ENCODE peak calls at places on chromosomes 1 and 21, in seven cellular contexts. One of them, this sample, is unnamed.

GRCh38 chr1:236850077-236850476 is 55.0 kb downstream of the MTR start:
- DNase-seq in uterus: no peak
- DNase-seq in effector memory CD4-positive, alpha-beta T cell: no peak
- DNase-seq in hepatocyte: no peak
- DNase-seq in iPS DF 6.9: no peak
- DNase-seq in WERI-Rb-1: no peak
- DNase-seq in tibial nerve: no peak
- DNase-seq in this sample: no peak

GRCh38 chr1:238281418-238281817 is 390.7 kb upstream of the ZP4 start:
- DNase-seq in uterus: no peak
- DNase-seq in effector memory CD4-positive, alpha-beta T cell: no peak
- DNase-seq in hepatocyte: no peak
- DNase-seq in iPS DF 6.9: no peak
- DNase-seq in WERI-Rb-1: no peak
- DNase-seq in tibial nerve: no peak
- DNase-seq in this sample: no peak

GRCh38 chr1:89322402-89322801 is 41.5 kb upstream of the GBP6 start:
- DNase-seq in uterus: no peak
- DNase-seq in effector memory CD4-positive, alpha-beta T cell: no peak
- DNase-seq in hepatocyte: no peak
- DNase-seq in iPS DF 6.9: no peak
- DNase-seq in WERI-Rb-1: no peak
- DNase-seq in tibial nerve: no peak
- DNase-seq in this sample: no peak

GRCh38 chr1:93471911-93472310 is 24.0 kb downstream of the FNBP1L start:
- DNase-seq in uterus: no peak
- DNase-seq in effector memory CD4-positive, alpha-beta T cell: no peak
- DNase-seq in hepatocyte: no peak
- DNase-seq in iPS DF 6.9: no peak
- DNase-seq in WERI-Rb-1: no peak
- DNase-seq in tibial nerve: no peak
- DNase-seq in this sample: no peak

GRCh38 chr1:6757719-6758435 is 27.4 kb upstream of the CAMTA1 start:
- DNase-seq in uterus: no peak
- DNase-seq in effector memory CD4-positive, alpha-beta T cell: no peak
- DNase-seq in hepatocyte: no peak
- DNase-seq in iPS DF 6.9: no peak
- DNase-seq in WERI-Rb-1: no peak
- DNase-seq in tibial nerve: no peak
- DNase-seq in this sample: no peak

GRCh38 chr1:228836954-228837481 is 101.7 kb downstream of the RHOU start:
- DNase-seq in uterus: no peak
- DNase-seq in effector memory CD4-positive, alpha-beta T cell: no peak
- DNase-seq in hepatocyte: peak
- DNase-seq in iPS DF 6.9: no peak
- DNase-seq in WERI-Rb-1: no peak
- DNase-seq in tibial nerve: no peak
- DNase-seq in this sample: no peak

GRCh38 chr1:210758761-210759160 is 375.2 kb downstream of the KCNH1 start:
- DNase-seq in uterus: no peak
- DNase-seq in effector memory CD4-positive, alpha-beta T cell: no peak
- DNase-seq in hepatocyte: no peak
- DNase-seq in iPS DF 6.9: no peak
- DNase-seq in WERI-Rb-1: no peak
- DNase-seq in tibial nerve: no peak
- DNase-seq in this sample: no peak

GRCh38 chr1:200530551-200531261 is 89.8 kb downstream of the KIF14 start:
- DNase-seq in uterus: no peak
- DNase-seq in effector memory CD4-positive, alpha-beta T cell: no peak
- DNase-seq in hepatocyte: no peak
- DNase-seq in iPS DF 6.9: no peak
- DNase-seq in WERI-Rb-1: no peak
- DNase-seq in tibial nerve: no peak
- DNase-seq in this sample: no peak

GRCh38 chr1:110234691-110235090 is 24.6 kb downstream of the KCNC4 start:
- DNase-seq in uterus: no peak
- DNase-seq in effector memory CD4-positive, alpha-beta T cell: no peak
- DNase-seq in hepatocyte: no peak
- DNase-seq in iPS DF 6.9: no peak
- DNase-seq in WERI-Rb-1: no peak
- DNase-seq in tibial nerve: no peak
- DNase-seq in this sample: no peak

GRCh38 chr1:225561675-225562074 is 91.2 kb downstream of the ENAH start:
- DNase-seq in uterus: no peak
- DNase-seq in effector memory CD4-positive, alpha-beta T cell: no peak
- DNase-seq in hepatocyte: no peak
- DNase-seq in iPS DF 6.9: no peak
- DNase-seq in WERI-Rb-1: no peak
- DNase-seq in tibial nerve: no peak
- DNase-seq in this sample: no peak

GRCh38 chr1:197776348-197777082 is 1.2 kb upstream of the DENND1B start:
- DNase-seq in uterus: no peak
- DNase-seq in effector memory CD4-positive, alpha-beta T cell: no peak
- DNase-seq in hepatocyte: no peak
- DNase-seq in iPS DF 6.9: no peak
- DNase-seq in WERI-Rb-1: no peak
- DNase-seq in tibial nerve: no peak
- DNase-seq in this sample: no peak

GRCh38 chr1:228943436-228943835 is 208.2 kb downstream of the RHOU start:
- DNase-seq in uterus: no peak
- DNase-seq in effector memory CD4-positive, alpha-beta T cell: no peak
- DNase-seq in hepatocyte: no peak
- DNase-seq in iPS DF 6.9: no peak
- DNase-seq in WERI-Rb-1: no peak
- DNase-seq in tibial nerve: no peak
- DNase-seq in this sample: no peak

DNA sequence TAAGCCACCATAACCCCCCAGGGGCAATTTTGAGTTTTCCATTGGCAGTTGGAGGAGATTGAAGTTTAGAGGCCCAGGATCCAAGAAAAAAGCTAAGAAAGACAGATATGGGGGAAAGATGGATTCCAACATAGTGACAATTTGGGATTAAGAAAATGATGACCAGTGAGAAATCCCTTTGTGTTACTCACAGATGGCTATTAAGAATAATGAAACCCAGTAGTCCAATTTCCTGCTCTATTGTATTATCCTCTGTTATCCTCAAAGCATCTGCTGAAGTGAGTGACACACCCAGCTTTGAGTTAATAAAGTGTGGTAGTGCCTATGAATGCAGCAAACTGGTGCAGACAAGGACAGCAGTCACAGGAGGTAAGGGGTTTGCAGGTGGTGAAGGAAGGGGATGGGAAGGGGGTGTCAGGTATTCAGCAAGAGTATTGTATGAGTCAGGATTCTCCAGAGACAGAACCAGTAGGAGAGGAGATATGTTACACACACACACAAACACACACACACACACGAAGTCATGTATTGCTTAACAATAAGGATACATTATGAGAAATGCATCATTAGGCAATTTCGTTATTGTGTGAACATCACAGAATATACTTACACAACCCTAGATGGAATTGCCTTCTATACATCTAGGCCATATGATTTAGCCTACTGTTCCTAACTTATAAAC is 112.4 kb upstream of the VANGL1 start:
- DNase-seq in uterus: no peak
- DNase-seq in effector memory CD4-positive, alpha-beta T cell: no peak
- DNase-seq in hepatocyte: no peak
- DNase-seq in iPS DF 6.9: no peak
- DNase-seq in WERI-Rb-1: no peak
- DNase-seq in tibial nerve: no peak
- DNase-seq in this sample: no peak
- H3K27ac ChIP-seq in uterus: no peak
- H3K27ac ChIP-seq in effector memory CD4-positive, alpha-beta T cell: no peak
- H3K27ac ChIP-seq in hepatocyte: no peak
- H3K27ac ChIP-seq in iPS DF 6.9: no peak
- H3K27ac ChIP-seq in WERI-Rb-1: no peak
- H3K27ac ChIP-seq in tibial nerve: no peak
- H3K27ac ChIP-seq in this sample: no peak

GRCh38 chr21:37414292-37415253 is 48.0 kb downstream of the DYRK1A start:
- DNase-seq in uterus: no peak
- DNase-seq in effector memory CD4-positive, alpha-beta T cell: no peak
- DNase-seq in hepatocyte: no peak
- DNase-seq in iPS DF 6.9: no peak
- DNase-seq in WERI-Rb-1: no peak
- DNase-seq in tibial nerve: no peak
- DNase-seq in this sample: no peak

GRCh38 chr21:37415938-37416337 is 49.4 kb downstream of the DYRK1A start:
- DNase-seq in uterus: no peak
- DNase-seq in effector memory CD4-positive, alpha-beta T cell: no peak
- DNase-seq in hepatocyte: no peak
- DNase-seq in iPS DF 6.9: no peak
- DNase-seq in WERI-Rb-1: no peak
- DNase-seq in tibial nerve: no peak
- DNase-seq in this sample: no peak

GRCh38 chr21:37410639-37411038 is 44.1 kb downstream of the DYRK1A start:
- DNase-seq in uterus: no peak
- DNase-seq in effector memory CD4-positive, alpha-beta T cell: no peak
- DNase-seq in hepatocyte: no peak
- DNase-seq in iPS DF 6.9: no peak
- DNase-seq in WERI-Rb-1: no peak
- DNase-seq in tibial nerve: no peak
- DNase-seq in this sample: no peak

GRCh38 chr21:37412603-37413360 is 46.2 kb downstream of the DYRK1A start:
- DNase-seq in uterus: no peak
- DNase-seq in effector memory CD4-positive, alpha-beta T cell: no peak
- DNase-seq in hepatocyte: no peak
- DNase-seq in iPS DF 6.9: no peak
- DNase-seq in WERI-Rb-1: no peak
- DNase-seq in tibial nerve: no peak
- DNase-seq in this sample: no peak

DNA sequence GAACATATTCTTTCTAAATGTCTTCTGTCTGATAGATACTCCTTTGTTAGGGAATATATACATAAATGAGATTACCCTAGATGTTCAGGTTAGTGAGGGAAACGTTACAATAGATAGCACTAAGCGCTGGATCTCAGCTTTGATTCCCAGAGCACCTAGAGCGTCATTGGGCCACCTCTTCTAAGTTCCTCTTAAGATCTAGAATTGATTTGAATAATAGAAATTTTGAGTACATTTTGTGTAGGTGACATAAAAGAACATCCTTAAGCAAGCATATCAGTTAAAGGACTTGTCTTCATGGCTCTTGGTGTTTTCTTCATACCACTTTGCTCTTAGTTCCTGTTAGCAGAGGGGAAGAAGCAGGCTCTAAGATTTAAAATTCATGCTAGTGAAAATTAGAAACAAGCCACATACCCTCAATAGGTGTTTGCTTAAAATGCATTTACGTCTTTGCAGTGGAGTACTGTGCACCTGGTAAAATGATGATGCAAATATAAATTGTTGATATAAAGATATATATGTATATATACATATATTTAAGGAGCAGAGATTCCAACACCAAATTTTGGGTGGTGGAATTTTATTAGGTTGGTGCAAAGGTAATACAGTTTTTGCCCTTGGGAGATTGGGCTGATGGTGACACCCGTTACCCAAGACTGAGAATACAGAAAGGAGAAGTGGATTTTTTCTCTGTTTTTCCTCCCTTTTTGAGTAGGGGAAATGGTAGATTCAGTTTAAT is 47.1 kb downstream of the DYRK1A start:
- DNase-seq in uterus: no peak
- DNase-seq in effector memory CD4-positive, alpha-beta T cell: no peak
- DNase-seq in hepatocyte: no peak
- DNase-seq in iPS DF 6.9: no peak
- DNase-seq in WERI-Rb-1: no peak
- DNase-seq in tibial nerve: no peak
- DNase-seq in this sample: no peak
- H3K27ac ChIP-seq in uterus: peak
- H3K27ac ChIP-seq in effector memory CD4-positive, alpha-beta T cell: no peak
- H3K27ac ChIP-seq in hepatocyte: peak
- H3K27ac ChIP-seq in iPS DF 6.9: no peak
- H3K27ac ChIP-seq in WERI-Rb-1: no peak
- H3K27ac ChIP-seq in tibial nerve: no peak
- H3K27ac ChIP-seq in this sample: no peak

GRCh38 chr1:209586341-209586740 is 2.8 kb downstream of the CAMK1G start:
- DNase-seq in uterus: no peak
- DNase-seq in effector memory CD4-positive, alpha-beta T cell: no peak
- DNase-seq in hepatocyte: no peak
- DNase-seq in iPS DF 6.9: no peak
- DNase-seq in WERI-Rb-1: no peak
- DNase-seq in tibial nerve: no peak
- DNase-seq in this sample: no peak

GRCh38 chr1:209587778-209588177 is 4.3 kb downstream of the CAMK1G start:
- DNase-seq in uterus: no peak
- DNase-seq in effector memory CD4-positive, alpha-beta T cell: no peak
- DNase-seq in hepatocyte: peak
- DNase-seq in iPS DF 6.9: no peak
- DNase-seq in WERI-Rb-1: no peak
- DNase-seq in tibial nerve: no peak
- DNase-seq in this sample: no peak

GRCh38 chr1:209584186-209584776 is 767 bp downstream of the CAMK1G start:
- DNase-seq in uterus: no peak
- DNase-seq in effector memory CD4-positive, alpha-beta T cell: no peak
- DNase-seq in hepatocyte: no peak
- DNase-seq in iPS DF 6.9: no peak
- DNase-seq in WERI-Rb-1: no peak
- DNase-seq in tibial nerve: no peak
- DNase-seq in this sample: no peak

GRCh38 chr1:209585197-209585596 is 1.7 kb downstream of the CAMK1G start:
- DNase-seq in uterus: no peak
- DNase-seq in effector memory CD4-positive, alpha-beta T cell: no peak
- DNase-seq in hepatocyte: no peak
- DNase-seq in iPS DF 6.9: no peak
- DNase-seq in WERI-Rb-1: no peak
- DNase-seq in tibial nerve: no peak
- DNase-seq in this sample: no peak

GRCh38 chr1:209585672-209586071 is 2.2 kb downstream of the CAMK1G start:
- DNase-seq in uterus: peak
- DNase-seq in effector memory CD4-positive, alpha-beta T cell: no peak
- DNase-seq in hepatocyte: peak
- DNase-seq in iPS DF 6.9: no peak
- DNase-seq in WERI-Rb-1: peak
- DNase-seq in tibial nerve: no peak
- DNase-seq in this sample: peak
- H3K27ac ChIP-seq in uterus: no peak
- H3K27ac ChIP-seq in effector memory CD4-positive, alpha-beta T cell: no peak
- H3K27ac ChIP-seq in hepatocyte: no peak
- H3K27ac ChIP-seq in iPS DF 6.9: no peak
- H3K27ac ChIP-seq in WERI-Rb-1: no peak
- H3K27ac ChIP-seq in tibial nerve: no peak
- H3K27ac ChIP-seq in this sample: no peak

DNA sequence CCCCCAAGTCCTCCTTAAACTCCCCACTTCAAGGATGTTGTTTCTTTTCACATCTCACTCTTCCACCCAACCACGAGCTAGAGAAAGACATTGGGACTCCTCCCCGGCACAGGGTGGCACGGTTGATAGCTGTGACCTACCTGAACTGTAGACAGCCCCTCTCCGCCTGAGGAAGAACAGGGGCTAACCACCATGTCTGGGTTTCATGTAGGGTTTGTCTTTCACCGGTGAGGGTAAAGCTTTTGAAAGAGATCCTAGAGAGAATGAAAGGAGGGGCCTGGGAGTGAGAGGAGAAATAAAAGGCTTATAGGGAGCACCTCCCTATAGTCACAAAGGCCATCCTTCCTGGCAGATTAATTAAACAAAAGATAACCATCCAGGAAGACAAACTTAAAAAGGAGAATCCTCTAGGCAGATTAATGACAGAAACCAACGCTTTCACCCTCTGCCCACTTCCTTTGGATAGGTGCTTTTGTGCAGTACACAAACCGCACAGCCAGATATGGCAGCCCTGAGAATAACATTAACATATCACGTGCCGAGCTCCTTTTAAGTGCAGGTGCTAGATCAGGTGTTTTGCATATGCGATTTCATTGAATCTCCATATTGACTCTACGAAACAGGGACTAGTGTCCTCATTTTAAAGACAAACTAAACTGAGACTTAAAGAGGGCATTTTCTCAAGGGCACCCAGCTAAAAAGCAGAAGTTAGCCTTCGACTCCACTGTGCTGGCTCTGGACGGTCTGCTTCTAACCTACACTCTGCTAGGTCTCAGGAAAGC is 178.0 kb upstream of the RUNX1 start:
- DNase-seq in uterus: no peak
- DNase-seq in effector memory CD4-positive, alpha-beta T cell: peak
- DNase-seq in hepatocyte: no peak
- DNase-seq in iPS DF 6.9: no peak
- DNase-seq in WERI-Rb-1: no peak
- DNase-seq in tibial nerve: no peak
- DNase-seq in this sample: no peak
- H3K27ac ChIP-seq in uterus: no peak
- H3K27ac ChIP-seq in effector memory CD4-positive, alpha-beta T cell: peak
- H3K27ac ChIP-seq in hepatocyte: no peak
- H3K27ac ChIP-seq in iPS DF 6.9: no peak
- H3K27ac ChIP-seq in WERI-Rb-1: no peak
- H3K27ac ChIP-seq in tibial nerve: no peak
- H3K27ac ChIP-seq in this sample: no peak

This sample was measured in body of pancreas.